ENCODE peak calls at places on chromosomes 3 and 15, in five cellular contexts. One of them, this sample, is unnamed.

GRCh38 chr15:65914981-65915925 is 46.0 kb downstream of the RAB11A start:
- DNase-seq in H1: no peak
- DNase-seq in trophoblast cell: no peak
- DNase-seq in neuronal stem cell: no peak
- DNase-seq in mesenchymal stem cell: no peak
- DNase-seq in this sample: no peak

GRCh38 chr3:97910931-97911351 is 61.3 kb downstream of the RIOX2 start:
- DNase-seq in trophoblast cell: peak
- DNase-seq in mesenchymal stem cell: peak
- DNase-seq in neuronal stem cell: no peak
- DNase-seq in H1: no peak
- DNase-seq in this sample: no peak

GRCh38 chr3:167450195-167450594 is 23.6 kb downstream of the SERPINI2 start:
- DNase-seq in neuronal stem cell: no peak
- DNase-seq in mesenchymal stem cell: no peak
- DNase-seq in H1: no peak
- DNase-seq in trophoblast cell: no peak
- DNase-seq in this sample: no peak

GRCh38 chr3:195084746-195085145 is 186.2 kb downstream of the XXYLT1 start:
- DNase-seq in H1: no peak
- DNase-seq in trophoblast cell: no peak
- DNase-seq in neuronal stem cell: no peak
- DNase-seq in mesenchymal stem cell: no peak
- DNase-seq in this sample: no peak

GRCh38 chr3:113897373-113897777 is 50.4 kb upstream of the ZDHHC23 start:
- DNase-seq in H1: no peak
- DNase-seq in trophoblast cell: peak
- DNase-seq in neuronal stem cell: no peak
- DNase-seq in mesenchymal stem cell: no peak
- DNase-seq in this sample: no peak

GRCh38 chr3:62785384-62785783 is 89.8 kb downstream of the CADPS start:
- DNase-seq in neuronal stem cell: no peak
- DNase-seq in trophoblast cell: no peak
- DNase-seq in mesenchymal stem cell: no peak
- DNase-seq in H1: no peak
- DNase-seq in this sample: no peak

GRCh38 chr3:64685800-64686445 is 1.9 kb downstream of the ADAMTS9 start:
- DNase-seq in mesenchymal stem cell: peak
- DNase-seq in H1: peak
- DNase-seq in trophoblast cell: no peak
- DNase-seq in neuronal stem cell: peak
- DNase-seq in this sample: peak

GRCh38 chr3:195764961-195765706 is 44.4 kb downstream of the MUC20 start:
- DNase-seq in neuronal stem cell: no peak
- DNase-seq in H1: peak
- DNase-seq in trophoblast cell: no peak
- DNase-seq in mesenchymal stem cell: no peak
- DNase-seq in this sample: no peak

GRCh38 chr3:50539356-50539838 is 28.1 kb downstream of the C3orf18 start:
- DNase-seq in H1: no peak
- DNase-seq in neuronal stem cell: no peak
- DNase-seq in trophoblast cell: no peak
- DNase-seq in mesenchymal stem cell: no peak
- DNase-seq in this sample: peak

GRCh38 chr3:31613131-31613626 is 80.5 kb downstream of the STT3B start:
- DNase-seq in mesenchymal stem cell: peak
- DNase-seq in trophoblast cell: no peak
- DNase-seq in neuronal stem cell: no peak
- DNase-seq in H1: no peak
- DNase-seq in this sample: no peak

GRCh38 chr15:34122771-34123183 is 20.9 kb downstream of the PGBD4 start:
- DNase-seq in mesenchymal stem cell: peak
- DNase-seq in trophoblast cell: peak
- DNase-seq in H1: no peak
- DNase-seq in neuronal stem cell: no peak
- DNase-seq in this sample: no peak

GRCh38 chr3:27728195-27729087 is 6.3 kb upstream of the EOMES start:
- DNase-seq in H1: peak
- DNase-seq in neuronal stem cell: no peak
- DNase-seq in mesenchymal stem cell: no peak
- DNase-seq in trophoblast cell: no peak
- DNase-seq in this sample: peak

GRCh38 chr15:45386420-45386819 is 8.1 kb upstream of the GATM start:
- DNase-seq in H1: no peak
- DNase-seq in trophoblast cell: no peak
- DNase-seq in neuronal stem cell: no peak
- DNase-seq in mesenchymal stem cell: no peak
- DNase-seq in this sample: no peak

GRCh38 chr15:63473999-63474809 is 30.2 kb upstream of the USP3 start:
- DNase-seq in neuronal stem cell: no peak
- DNase-seq in mesenchymal stem cell: peak
- DNase-seq in H1: peak
- DNase-seq in trophoblast cell: peak
- DNase-seq in this sample: peak

GRCh38 chr3:171377859-171378258 is 82.3 kb downstream of the TNIK start:
- DNase-seq in mesenchymal stem cell: no peak
- DNase-seq in neuronal stem cell: no peak
- DNase-seq in trophoblast cell: no peak
- DNase-seq in H1: no peak
- DNase-seq in this sample: no peak
- H2BK12ac ChIP-seq in mesenchymal stem cell: no peak
- H2BK12ac ChIP-seq in neuronal stem cell: no peak
- H2BK12ac ChIP-seq in trophoblast cell: no peak
- H2BK12ac ChIP-seq in H1: no peak
- H2BK12ac ChIP-seq in this sample: no peak

DNA sequence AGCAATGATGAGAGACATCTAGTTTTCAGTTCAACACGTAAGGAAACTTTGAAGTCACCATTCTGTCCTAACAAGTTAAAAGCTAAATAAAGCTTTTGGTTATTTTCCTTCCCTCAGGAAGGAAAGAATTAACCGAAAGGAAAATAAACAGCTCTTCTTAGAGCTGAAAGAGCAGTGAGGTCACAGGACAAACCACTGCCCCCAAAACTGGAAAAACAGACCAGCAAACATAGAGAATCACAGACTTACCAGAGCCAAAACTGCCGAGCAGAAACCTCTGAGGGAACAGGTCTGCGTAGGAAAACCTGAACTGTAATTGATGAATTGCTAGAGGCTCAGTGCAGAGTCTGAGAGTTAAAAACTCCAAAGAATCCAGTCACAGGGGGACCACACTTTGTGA is 14.7 kb downstream of the USP50 start:
- DNase-seq in mesenchymal stem cell: peak
- DNase-seq in neuronal stem cell: no peak
- DNase-seq in H1: no peak
- DNase-seq in trophoblast cell: no peak
- DNase-seq in this sample: no peak
- H2AK5ac ChIP-seq in mesenchymal stem cell: no peak
- H2AK5ac ChIP-seq in neuronal stem cell: no peak
- H2AK5ac ChIP-seq in H1: no peak
- H2AK5ac ChIP-seq in trophoblast cell: no peak
- H2AK5ac ChIP-seq in this sample: no peak

DNA sequence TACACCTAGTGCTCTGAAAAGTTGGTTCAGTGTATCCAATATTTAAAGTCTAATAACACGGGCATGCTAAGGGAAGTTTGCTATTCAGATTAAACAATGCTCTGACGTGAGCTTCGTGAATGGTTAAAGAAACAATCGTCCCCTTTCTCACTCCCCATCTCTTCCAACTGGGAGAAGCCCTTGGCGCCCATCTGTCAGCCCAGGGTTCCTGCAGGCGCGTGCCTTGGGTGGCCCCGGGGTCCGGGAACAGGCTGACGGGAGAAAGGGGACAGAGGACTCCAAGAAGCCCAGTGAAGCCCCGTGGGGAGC is 413 bp downstream of the SEC22C start:
- DNase-seq in H1: no peak
- DNase-seq in trophoblast cell: no peak
- DNase-seq in mesenchymal stem cell: no peak
- DNase-seq in neuronal stem cell: no peak
- DNase-seq in this sample: no peak
- H3K18ac ChIP-seq in H1: no peak
- H3K18ac ChIP-seq in trophoblast cell: peak
- H3K18ac ChIP-seq in mesenchymal stem cell: peak
- H3K18ac ChIP-seq in neuronal stem cell: peak
- H3K18ac ChIP-seq in this sample: peak

GRCh38 chr3:83913381-83913780 is 1045.4 kb upstream of the CADM2 start:
- DNase-seq in H1: no peak
- DNase-seq in mesenchymal stem cell: no peak
- DNase-seq in trophoblast cell: no peak
- DNase-seq in neuronal stem cell: no peak
- DNase-seq in this sample: no peak
- H2BK12ac ChIP-seq in H1: no peak
- H2BK12ac ChIP-seq in mesenchymal stem cell: no peak
- H2BK12ac ChIP-seq in trophoblast cell: no peak
- H2BK12ac ChIP-seq in neuronal stem cell: no peak
- H2BK12ac ChIP-seq in this sample: no peak

DNA sequence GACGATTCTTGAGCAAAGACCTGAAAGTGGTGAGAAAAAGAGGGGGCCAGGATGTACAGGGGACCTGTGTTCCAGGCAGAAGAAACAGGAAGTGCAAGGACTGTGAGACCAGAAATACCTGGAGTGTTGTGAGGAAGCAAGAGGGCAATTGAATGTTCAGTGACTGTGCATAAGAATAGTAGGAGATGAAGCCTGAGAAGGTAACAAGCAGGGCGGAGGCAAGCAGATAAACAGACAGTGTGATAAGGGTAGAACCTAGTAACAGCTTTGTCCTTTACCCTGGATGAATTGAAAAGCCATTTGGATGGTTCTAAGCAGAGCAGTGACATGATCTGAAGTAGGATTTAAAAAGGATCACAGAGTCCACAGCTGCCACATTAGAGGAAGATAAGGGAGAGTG is 4.0 kb upstream of the PLOD2 start:
- DNase-seq in neuronal stem cell: no peak
- DNase-seq in H1: no peak
- DNase-seq in mesenchymal stem cell: no peak
- DNase-seq in trophoblast cell: peak
- DNase-seq in this sample: no peak
- H2AK5ac ChIP-seq in neuronal stem cell: no peak
- H2AK5ac ChIP-seq in H1: no peak
- H2AK5ac ChIP-seq in mesenchymal stem cell: no peak
- H2AK5ac ChIP-seq in trophoblast cell: no peak
- H2AK5ac ChIP-seq in this sample: no peak

GRCh38 chr3:43144811-43145490 is 39.1 kb upstream of the POMGNT2 start:
- DNase-seq in trophoblast cell: no peak
- DNase-seq in H1: no peak
- DNase-seq in mesenchymal stem cell: no peak
- DNase-seq in neuronal stem cell: no peak
- DNase-seq in this sample: no peak
- H3K18ac ChIP-seq in trophoblast cell: no peak
- H3K18ac ChIP-seq in H1: no peak
- H3K18ac ChIP-seq in mesenchymal stem cell: no peak
- H3K18ac ChIP-seq in neuronal stem cell: no peak
- H3K18ac ChIP-seq in this sample: no peak

GRCh38 chr15:70469182-70469581 is 294.2 kb downstream of the UACA start:
- DNase-seq in H1: no peak
- DNase-seq in trophoblast cell: no peak
- DNase-seq in mesenchymal stem cell: no peak
- DNase-seq in neuronal stem cell: no peak
- DNase-seq in this sample: no peak
- H2BK12ac ChIP-seq in H1: no peak
- H2BK12ac ChIP-seq in trophoblast cell: no peak
- H2BK12ac ChIP-seq in mesenchymal stem cell: no peak
- H2BK12ac ChIP-seq in neuronal stem cell: no peak
- H2BK12ac ChIP-seq in this sample: no peak